ENCODE peak calls at places on chromosomes 2 and 18, in nine cellular contexts. F is GM12865; R is left ventricle myocardium superior; Q is stimulated activated CD4-positive, alpha-beta T cell treated with anti-CD3 and anti-CD28 coated beads, Interleukin-15, amount 100 ng/mL, for 1 hour; K is NCI-H1105; U is iPS-NIHi11; X is cardiac muscle cell; T is WERI-Rb-1; S is nucleus accumbens. G is an unnamed sample.
A peak's percentile ranks its signal among the peaks of the same experiment; 100 is the strongest.

GRCh38 chr18:36330435-36331049 is 33.0 kb downstream of the FHOD3 start:
- DNase-seq in K (no peak), U (no peak), T (no peak), R (no peak), S (no peak), Q (no peak), X (no peak), F (no peak), G (no peak)

GRCh38 chr18:62999921-63000320 is 284.6 kb downstream of the PHLPP1 start:
- DNase-seq in F (no peak), R (no peak), U (no peak), S (no peak), Q (no peak), K (no peak), X (no peak), T (no peak), G (no peak)

GRCh38 chr2:148549001-148549400 is 95.5 kb upstream of the EPC2 start:
- DNase-seq in F (no peak), K (no peak), U (no peak), R (no peak), T (no peak), X (no peak), S (no peak), Q (no peak), G (no peak)

GRCh38 chr2:25879133-25879730 is 945 bp upstream of the ASXL2 start:
- DNase-seq in S (no peak), R (no peak), F (no peak), X (peak; percentile 23), U (no peak), K (no peak), Q (no peak), T (no peak), G (no peak)

GRCh38 chr18:7084766-7085080 is 32.9 kb downstream of the LAMA1 start:
- DNase-seq in F (no peak), Q (no peak), S (no peak), T (no peak), U (no peak), X (peak; percentile 90), K (no peak), R (no peak), G (no peak)

GRCh38 chr2:119683717-119684443 is 4.9 kb downstream of the TMEM177 start:
- DNase-seq in Q (no peak), K (no peak), T (peak; percentile 53), S (no peak), R (no peak), F (no peak), U (no peak), X (peak; percentile 24), G (no peak)

GRCh38 chr2:222213084-222213483 is 85.7 kb downstream of the PAX3 start:
- DNase-seq in K (no peak), Q (no peak), U (no peak), X (no peak), F (no peak), S (no peak), T (no peak), R (no peak), G (no peak)

GRCh38 chr18:4130734-4131719 is 324.1 kb downstream of the DLGAP1 start:
- DNase-seq in T (no peak), F (no peak), Q (no peak), S (no peak), X (no peak), U (no peak), K (no peak), R (no peak), G (no peak)

GRCh38 chr2:101251844-101252407 is 760 bp upstream of the CNOT11 start:
- DNase-seq in X (peak; percentile 2), K (peak; percentile 64), F (peak; percentile 33), R (no peak), Q (no peak), T (peak; percentile 55), U (peak; percentile 54), S (no peak), G (no peak)

GRCh38 chr2:80054339-80054675 is 250.2 kb downstream of the LRRTM1 start:
- DNase-seq in R (no peak), U (no peak), K (peak; percentile 15), X (no peak), T (no peak), Q (no peak), S (no peak), F (no peak), G (no peak)

GRCh38 chr2:204842731-204843490 is 297.6 kb downstream of the PARD3B start:
- DNase-seq in S (peak; percentile 19), F (no peak), K (no peak), U (no peak), X (peak; percentile 93), Q (no peak), R (peak; percentile 36), T (no peak), G (no peak)

GRCh38 chr18:11860594-11861450 is 9.6 kb downstream of the CHMP1B start:
- DNase-seq in T (no peak), S (no peak), U (no peak), K (no peak), R (no peak), Q (no peak), F (no peak), X (no peak), G (no peak)

GRCh38 chr2:219443016-219443696 is 8.5 kb downstream of the SPEG start:
- DNase-seq in X (no peak), F (no peak), U (no peak), K (no peak), R (no peak), S (no peak), Q (no peak), T (no peak), G (no peak)

GRCh38 chr2:59879700-59880131 is 673.7 kb downstream of the BCL11A start:
- DNase-seq in T (no peak), X (no peak), R (no peak), F (no peak), Q (no peak), S (no peak), K (no peak), U (no peak), G (no peak)

GRCh38 chr2:70084973-70085710 is 2.1 kb upstream of the PCBP1 start:
- DNase-seq in Q (peak; percentile 34), T (peak; percentile 85), S (peak; percentile 47), X (no peak), K (peak; percentile 61), F (peak; percentile 89), U (peak; percentile 72), R (peak; percentile 37), G (no peak)

GRCh38 chr2:239920616-239921365 is 104.4 kb downstream of the NDUFA10 start:
- DNase-seq in K (no peak), Q (no peak), X (no peak), R (no peak), T (no peak), S (no peak), U (no peak), F (no peak), G (no peak)

GRCh38 chr2:83851066-83851465 is 608.0 kb downstream of the SUCLG1 start:
- DNase-seq in K (no peak), X (no peak), Q (no peak), S (no peak), T (no peak), U (no peak), F (no peak), R (no peak), G (no peak)

GRCh38 chr2:144432014-144432413 is 87.9 kb downstream of the ZEB2 start:
- DNase-seq in K (no peak), S (no peak), F (no peak), X (no peak), Q (no peak), R (no peak), T (no peak), U (no peak), G (no peak)

GRCh38 chr18:62838475-62839098 is 123.2 kb downstream of the PHLPP1 start:
- DNase-seq in K (no peak), F (peak; percentile 40), Q (no peak), T (no peak), R (no peak), U (no peak), S (no peak), X (no peak), G (no peak)

GRCh38 chr2:218832520-218832919 is 917 bp upstream of the PRKAG3 start:
- DNase-seq in R (peak; percentile 64), Q (no peak), F (no peak), T (no peak), S (no peak), K (no peak), X (peak; percentile 43), U (no peak), G (no peak)